ENCODE peak calls at places on chromosomes 1 and 21, in nine cellular contexts. E, J, T, O, C, W, V, A and Z are unnamed samples.

GRCh38 chr1:198024782-198025181 is 107.6 kb downstream of the LHX9 start:
- DNase-seq in A (peak; percentile 47), V (no peak), E (no peak), T (no peak), W (peak; percentile 61), C (no peak), J (no peak), O (peak; percentile 71), Z (no peak)

GRCh38 chr1:104466068-104466467 is 716.4 kb downstream of the AMY1C start:
- DNase-seq in A (no peak), T (no peak), J (no peak), W (no peak), C (no peak), E (no peak), O (no peak), V (no peak), Z (no peak)

GRCh38 chr1:206663832-206664652 is 20.7 kb upstream of the MAPKAPK2 start:
- DNase-seq in A (no peak), W (peak; percentile 66), E (peak; percentile 75), T (peak; percentile 89), J (peak; percentile 89), C (peak; percentile 74), V (peak; percentile 85), O (peak; percentile 66), Z (no peak)

GRCh38 chr1:231899713-231900112 is 273.1 kb downstream of the DISC1 start:
- DNase-seq in J (no peak), A (no peak), O (no peak), E (no peak), C (no peak), T (no peak), W (no peak), V (no peak), Z (no peak)

GRCh38 chr1:192491804-192492554 is 83.6 kb upstream of the RGS1 start:
- DNase-seq in C (no peak), O (peak; percentile 45), T (peak; percentile 6), A (no peak), W (peak; percentile 50), V (peak; percentile 54), E (peak; percentile 51), J (no peak), Z (no peak)

GRCh38 chr1:93818570-93818959 is 60.4 kb downstream of the DNTTIP2 start:
- DNase-seq in T (no peak), E (no peak), C (no peak), J (no peak), A (no peak), V (no peak), W (no peak), O (no peak), Z (no peak)

GRCh38 chr1:206896261-206896660 is 982 bp upstream of the IL24 start:
- DNase-seq in J (no peak), V (no peak), C (no peak), E (no peak), W (no peak), A (no peak), O (no peak), T (no peak), Z (no peak)

GRCh38 chr1:215421772-215422171 is 145.3 kb upstream of the KCTD3 start:
- DNase-seq in O (no peak), W (peak; percentile 18), T (no peak), J (no peak), E (no peak), C (no peak), A (no peak), V (no peak), Z (no peak)

GRCh38 chr21:25639167-25639921 is at the start of gene JAM2:
- DNase-seq in A (peak; percentile 17), O (peak; percentile 29), E (peak; percentile 36), V (peak; percentile 82), J (peak; percentile 51), W (peak; percentile 55), C (no peak), T (peak; percentile 75), Z (peak; percentile 83)

GRCh38 chr1:15260418-15261154 is 13.6 kb downstream of the FHAD1 start:
- DNase-seq in E (peak; percentile 36), A (peak; percentile 63), W (peak; percentile 29), T (no peak), C (no peak), O (peak; percentile 61), J (no peak), V (no peak), Z (no peak)

GRCh38 chr1:91611498-91611917 is 110.9 kb downstream of the CDC7 start:
- DNase-seq in W (peak; percentile 44), T (peak; percentile 73), V (peak; percentile 54), J (peak; percentile 46), A (peak; percentile 5), E (no peak), C (no peak), O (no peak), Z (no peak)

GRCh38 chr1:108199781-108200626 is at the start of gene SLC25A24:
- DNase-seq in O (peak; percentile 67), W (peak; percentile 90), J (peak; percentile 73), E (peak; percentile 79), V (peak; percentile 96), T (peak; percentile 86), A (peak; percentile 60), C (peak; percentile 86), Z (peak; percentile 96)

GRCh38 chr1:209382701-209383100 is 200.8 kb upstream of the CAMK1G start:
- DNase-seq in A (no peak), V (no peak), O (no peak), C (no peak), E (no peak), J (no peak), W (no peak), T (no peak), Z (no peak)

GRCh38 chr1:209384710-209385550 is 198.6 kb upstream of the CAMK1G start:
- DNase-seq in A (no peak), E (no peak), T (no peak), W (no peak), J (no peak), C (no peak), V (no peak), O (no peak), Z (no peak)

GRCh38 chr1:209386156-209386555 is 197.4 kb upstream of the CAMK1G start:
- DNase-seq in T (no peak), E (no peak), W (no peak), O (no peak), C (no peak), J (no peak), A (no peak), V (no peak), Z (no peak)

GRCh38 chr1:209383422-209383821 is 200.1 kb upstream of the CAMK1G start:
- DNase-seq in V (no peak), J (no peak), O (no peak), A (no peak), W (no peak), E (no peak), T (no peak), C (no peak), Z (no peak)

GRCh38 chr1:209383907-209384709 is 199.4 kb upstream of the CAMK1G start:
- DNase-seq in T (no peak), C (no peak), A (no peak), O (no peak), E (no peak), W (no peak), V (no peak), J (no peak), Z (no peak)
- H3K9ac ChIP-seq in T (no peak overlapping the region), C (no peak overlapping the region), A (no peak overlapping the region), O (no peak overlapping the region), E (no peak overlapping the region), W (no peak overlapping the region), V (no peak overlapping the region), J (no peak overlapping the region), Z (no peak overlapping the region)

GRCh38 chr1:2134232-2134603 is 60.4 kb downstream of the FAAP20 start:
- DNase-seq in T (no peak), C (no peak), E (no peak), V (peak; percentile 5), J (no peak), O (no peak), A (no peak), W (no peak), Z (no peak)
- H3K4me3 ChIP-seq in T (no peak overlapping the region), C (no peak overlapping the region), E (no peak overlapping the region), V (no peak overlapping the region), J (no peak overlapping the region), O (no peak overlapping the region), A (no peak overlapping the region), W (no peak overlapping the region), Z (no peak overlapping the region)

GRCh38 chr1:2966940-2967725 is 54.1 kb upstream of the ACTRT2 start:
- DNase-seq in E (no peak), C (no peak), A (no peak), W (no peak), J (no peak), O (no peak), V (no peak), T (no peak), Z (peak; percentile 60)

GRCh38 chr1:2968471-2968881 is 52.8 kb upstream of the ACTRT2 start:
- DNase-seq in E (no peak), T (no peak), C (no peak), V (no peak), W (no peak), A (no peak), J (no peak), O (no peak), Z (peak; percentile 66)

GRCh38 chr1:2965676-2966075 is 55.6 kb upstream of the ACTRT2 start:
- DNase-seq in T (no peak), C (no peak), J (no peak), O (no peak), W (no peak), V (no peak), E (no peak), A (no peak), Z (peak; percentile 7)

GRCh38 chr1:2967881-2968280 is 53.4 kb upstream of the ACTRT2 start:
- DNase-seq in O (no peak), V (no peak), A (no peak), W (no peak), T (no peak), C (no peak), E (no peak), J (no peak), Z (peak; percentile 18)

DNA sequence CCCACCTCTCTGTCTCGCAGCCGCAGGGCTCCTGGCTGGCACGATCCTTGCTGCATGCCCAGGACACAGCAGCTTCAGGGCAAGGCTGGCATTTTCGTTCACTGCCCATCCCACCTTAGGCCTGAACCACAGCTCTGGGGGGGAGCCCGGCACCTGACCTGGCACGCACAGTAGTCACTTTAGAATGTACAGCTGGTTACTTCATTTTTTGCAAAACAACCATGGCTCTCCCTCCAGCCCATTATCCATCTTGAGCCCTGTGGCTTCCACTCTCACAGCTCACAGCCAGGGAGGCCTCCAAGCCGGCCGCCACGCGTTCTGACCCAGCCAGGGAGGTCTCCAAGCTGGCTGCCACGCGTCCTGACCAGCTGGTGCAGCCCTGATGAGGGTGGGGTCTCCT is 54.8 kb upstream of the ACTRT2 start:
- DNase-seq in C (no peak), A (no peak), W (no peak), V (no peak), O (no peak), J (no peak), T (no peak), E (no peak), Z (peak; percentile 48)
- H3K9me3 ChIP-seq in C (no peaks in the 10 kb centered on the region), A (peaks cover 9% of the 10 kb centered on the region), W (no peaks in the 10 kb centered on the region), V (peaks cover 6% of the 10 kb centered on the region), O (peaks cover 70% of the 10 kb centered on the region), J (peaks cover 5% of the 10 kb centered on the region), T (no peaks in the 10 kb centered on the region), E (no peaks in the 10 kb centered on the region), Z (no peaks in the 10 kb centered on the region)

GRCh38 chr1:233465745-233466343 is 138.3 kb downstream of the MAP3K21 start:
- DNase-seq in C (no peak), O (no peak), A (no peak), V (no peak), J (no peak), E (no peak), T (no peak), W (no peak), Z (no peak)

GRCh38 chr1:233473549-233474204 is 140.2 kb upstream of the KCNK1 start:
- DNase-seq in W (no peak), E (no peak), A (no peak), C (no peak), O (no peak), J (no peak), V (no peak), T (no peak), Z (no peak)

GRCh38 chr1:233470738-233471499 is 143.0 kb upstream of the KCNK1 start:
- DNase-seq in J (no peak), C (no peak), V (no peak), E (no peak), W (no peak), O (no peak), A (no peak), T (peak; percentile 27), Z (no peak)
- H3K9ac ChIP-seq in J (no peak overlapping the region), C (no peak overlapping the region), V (no peak overlapping the region), E (no peak overlapping the region), W (no peak overlapping the region), O (no peak overlapping the region), A (no peak overlapping the region), T (no peak overlapping the region), Z (no peak overlapping the region)